ENCODE peak calls at places on chromosome 9, in four cellular contexts. U is PC-9, N is GM23248, Z is right lobe of liver. A is an unnamed sample.

GRCh38 chr9:37026936-37027581 is 7.0 kb downstream of the PAX5 start:
- DNase-seq in U (no peak), N (no peak), Z (no peak), A (no peak)

GRCh38 chr9:124264812-124265211 is 7.1 kb downstream of the NEK6 start:
- DNase-seq in U (no peak), N (no peak), Z (no peak), A (no peak)

GRCh38 chr9:80552931-80553330 is 981.2 kb downstream of the TLE4 start:
- DNase-seq in U (no peak), N (peak; percentile 15), Z (peak; percentile 73), A (no peak)

GRCh38 chr9:131480258-131480657 is 22.5 kb upstream of the POMT1 start:
- DNase-seq in U (no peak), N (no peak), Z (no peak), A (no peak)

GRCh38 chr9:128024761-128025308 is 42.3 kb downstream of the NAIF1 start:
- DNase-seq in U (no peak), N (no peak), Z (no peak), A (no peak)

GRCh38 chr9:34370970-34371880 is 5.5 kb downstream of the MYORG start:
- DNase-seq in U (no peak), N (peak; percentile 59), Z (no peak), A (no peak)

GRCh38 chr9:23464275-23464674 is 361.8 kb downstream of the ELAVL2 start:
- DNase-seq in U (no peak), N (no peak), Z (no peak), A (no peak)

GRCh38 chr9:79107911-79108676 is 463.7 kb upstream of the TLE4 start:
- DNase-seq in U (no peak), N (peak; percentile 26), Z (no peak), A (no peak)

GRCh38 chr9:87725900-87726709 is at the start of gene CTSL:
- DNase-seq in U (peak; percentile 80), N (peak; percentile 95), Z (peak; percentile 96), A (no peak)

GRCh38 chr9:74066128-74066527 is 431.0 kb upstream of the RORB start:
- DNase-seq in U (no peak), N (no peak), Z (no peak), A (no peak)

GRCh38 chr9:108844856-108845255 is 10.9 kb downstream of the ACTL7B start:
- DNase-seq in U (no peak), N (no peak), Z (no peak), A (no peak)

GRCh38 chr9:86187121-86187520 is 72.3 kb downstream of the C9orf153 start:
- DNase-seq in U (no peak), N (no peak), Z (no peak), A (no peak)

GRCh38 chr9:93020785-93021670 is 37.5 kb upstream of the SUSD3 start:
- DNase-seq in U (no peak), N (no peak), Z (peak; percentile 22), A (peak; percentile 62)

GRCh38 chr9:130344366-130344765 is 78.8 kb downstream of the HMCN2 start:
- DNase-seq in U (no peak), N (no peak), Z (no peak), A (no peak)

GRCh38 chr9:30711591-30711990 is 1672.9 kb upstream of the ACO1 start:
- DNase-seq in U (no peak), N (no peak), Z (no peak), A (no peak)

GRCh38 chr9:92706218-92706940 is 36.4 kb upstream of the IPPK start:
- DNase-seq in U (peak; percentile 53), N (peak; percentile 67), Z (no peak), A (no peak)

GRCh38 chr9:16449331-16449730 is 421.1 kb downstream of the BNC2 start:
- DNase-seq in U (no peak), N (no peak), Z (no peak), A (no peak)

GRCh38 chr9:106878943-106879916 is 16.3 kb downstream of the ZNF462 start:
- DNase-seq in U (no peak), N (peak; percentile 91), Z (peak; percentile 55), A (no peak)

GRCh38 chr9:107969141-107969540 is 479.6 kb upstream of the KLF4 start:
- DNase-seq in U (no peak), N (no peak), Z (no peak), A (no peak)

GRCh38 chr9:86549434-86549833 is 195.2 kb upstream of the TUT7 start:
- DNase-seq in U (no peak), N (peak; percentile 94), Z (no peak), A (no peak)

GRCh38 chr9:113215142-113215541 is 5.9 kb downstream of the FKBP15 start:
- DNase-seq in U (no peak), N (peak; percentile 5), Z (no peak), A (no peak)

GRCh38 chr9:123649909-123650308 is 280.0 kb downstream of the DENND1A start:
- DNase-seq in U (no peak), N (no peak), Z (no peak), A (no peak)

GRCh38 chr9:109122726-109123621 is 3.2 kb upstream of the TMEM245 start:
- DNase-seq in U (no peak), N (no peak), Z (no peak), A (no peak)

GRCh38 chr9:122071716-122072115 is 21.4 kb downstream of the TTLL11 start:
- DNase-seq in U (no peak), N (no peak), Z (no peak), A (no peak)

GRCh38 chr9:126329476-126330275 is 3.0 kb downstream of the MVB12B start:
- DNase-seq in U (no peak), N (no peak), Z (no peak), A (peak; percentile 5)

GRCh38 chr9:36791204-36791948 is 218.7 kb downstream of the MELK start:
- DNase-seq in U (no peak), N (peak; percentile 11), Z (no peak), A (no peak)

GRCh38 chr9:114392749-114393112 is 4.9 kb upstream of the AKNA start:
- DNase-seq in U (no peak), N (no peak), Z (no peak), A (no peak)

GRCh38 chr9:131925677-131926076 is 154.0 kb downstream of the MED27 start:
- DNase-seq in U (no peak), N (no peak), Z (no peak), A (no peak)

GRCh38 chr9:131310833-131311554 is 21.5 kb downstream of the PLPP7 start:
- DNase-seq in U (no peak), N (peak; percentile 21), Z (no peak), A (peak; percentile 61)

DNA sequence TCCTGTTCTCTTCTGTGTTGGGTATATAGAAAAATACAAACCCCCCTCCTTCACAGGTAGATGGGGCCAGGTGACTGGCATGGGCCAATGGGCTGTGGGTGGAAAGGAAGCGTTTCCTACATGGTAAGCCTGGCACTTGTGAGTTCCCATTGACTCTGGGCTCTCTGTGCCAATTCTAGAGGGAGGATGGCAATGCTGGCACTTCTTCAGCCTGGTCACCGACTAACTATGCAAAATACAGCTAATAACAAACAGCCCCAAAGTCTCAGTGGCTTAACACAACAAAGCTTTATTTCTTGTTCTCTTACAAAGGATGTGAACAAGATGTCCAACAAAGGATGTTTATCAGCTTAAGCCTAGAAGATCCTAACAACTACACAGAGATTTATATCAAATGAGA is 258.1 kb downstream of the SYK start:
- DNase-seq in U (no peak), N (peak; percentile 60), Z (no peak), A (no peak)
- H3K27ac ChIP-seq in U (peak overlapping the region; percentile 86), N (peak overlapping the region; percentile 93), Z (peak overlapping the region; percentile 7), A (no peak overlapping the region)

GRCh38 chr9:98567540-98568233 is 141.0 kb downstream of the GABBR2 start:
- DNase-seq in U (no peak), N (no peak), Z (no peak), A (no peak)
- H3K4me3 ChIP-seq in U (no peak overlapping the region), N (no peak overlapping the region), Z (no peak overlapping the region), A (no peak overlapping the region)

GRCh38 chr9:3480353-3480655 is 45.5 kb downstream of the RFX3 start:
- DNase-seq in U (no peak), N (no peak), Z (no peak), A (no peak)

GRCh38 chr9:3477236-3477834 is 48.5 kb downstream of the RFX3 start:
- DNase-seq in U (no peak), N (no peak), Z (no peak), A (peak; percentile 32)

GRCh38 chr9:3478549-3478953 is 47.2 kb downstream of the RFX3 start:
- DNase-seq in U (peak; percentile 10), N (peak; percentile 7), Z (no peak), A (no peak)

GRCh38 chr9:3482578-3482977 is 43.2 kb downstream of the RFX3 start:
- DNase-seq in U (no peak), N (no peak), Z (no peak), A (no peak)

GRCh38 chr9:3479516-3480352 is 46.1 kb downstream of the RFX3 start:
- DNase-seq in U (no peak), N (no peak), Z (no peak), A (no peak)
- H3K4me1 ChIP-seq in U (peaks cover 6% of the 10 kb centered on the region), N (no peaks in the 10 kb centered on the region), Z (no peaks in the 10 kb centered on the region), A (peaks cover 18% of the 10 kb centered on the region)

GRCh38 chr9:94908583-94909249 is 182.2 kb downstream of the AOPEP start:
- DNase-seq in U (no peak), N (no peak), Z (no peak), A (no peak)
- H3K27ac ChIP-seq in U (no peak overlapping the region), N (no peak overlapping the region), Z (no peak overlapping the region), A (no peak overlapping the region)

GRCh38 chr9:137117269-137117731 is 2.8 kb upstream of the DPP7 start:
- DNase-seq in U (no peak), N (no peak), Z (no peak), A (no peak)
- H3K4me3 ChIP-seq in U (no peak overlapping the region), N (no peak overlapping the region), Z (no peak overlapping the region), A (no peak overlapping the region)

DNA sequence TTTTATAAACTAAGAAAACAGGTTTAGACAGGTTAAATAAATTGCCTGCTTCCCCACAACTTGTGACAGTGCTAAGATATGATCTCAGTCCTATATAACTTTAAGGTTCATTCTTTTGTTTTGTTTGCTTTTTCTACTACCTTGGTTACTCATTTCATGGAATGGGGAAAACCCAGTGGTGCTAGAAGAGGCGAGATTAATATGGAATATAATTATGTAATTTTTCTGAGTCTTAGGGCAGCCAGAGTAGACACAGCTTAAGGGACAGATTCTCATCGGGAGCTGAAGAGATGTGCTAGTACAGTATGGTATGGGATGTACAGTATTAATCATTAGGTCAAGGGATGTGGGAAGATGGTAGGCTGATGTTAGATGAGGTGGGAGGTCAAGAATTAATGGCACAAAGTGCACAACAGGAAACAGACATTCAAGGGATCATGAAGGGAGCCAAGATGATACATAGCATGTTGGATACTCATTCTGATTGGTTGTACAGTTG is 6.2 kb downstream of the TRIM32 start:
- DNase-seq in U (no peak), N (peak; percentile 72), Z (no peak), A (no peak)
- H3K4me1 ChIP-seq in U (peaks cover 41% of the 10 kb centered on the region), N (peaks cover 92% of the 10 kb centered on the region), Z (peaks cover 11% of the 10 kb centered on the region), A (peaks cover 22% of the 10 kb centered on the region)

A was measured in CD8-positive, alpha-beta memory T cell.